ENCODE peak calls at places on chromosomes 7 and 10, in five cellular contexts. W is neuronal stem cell, I is anterior cingulate cortex, Z is MCF 10A, M is tibial artery. F is an unnamed sample.

GRCh38 chr7:132705146-132705545 is 128.9 kb upstream of the PLXNA4 start:
- DNase-seq in W (no peak), I (no peak), Z (no peak), M (no peak), F (no peak)

GRCh38 chr10:132360766-132361447 is 28.9 kb downstream of the LRRC27 start:
- DNase-seq in W (no peak), I (no peak), Z (peak), M (peak), F (no peak)

GRCh38 chr10:66931340-66931948 is 5.6 kb downstream of the LRRTM3 start:
- DNase-seq in W (peak), I (no peak), Z (peak), M (no peak), F (no peak)

GRCh38 chr7:44225566-44226395 is 25.0 kb downstream of the YKT6 start:
- DNase-seq in W (no peak), I (no peak), Z (peak), M (no peak), F (no peak)

GRCh38 chr7:138000081-138000701 is 1.7 kb downstream of the CREB3L2 start:
- DNase-seq in W (peak), I (no peak), Z (peak), M (peak), F (no peak)

GRCh38 chr10:135601-136464 is 578 bp downstream of the ZMYND11 start:
- DNase-seq in W (peak), I (peak), Z (peak), M (peak), F (peak)

GRCh38 chr7:1403844-1404404 is 55.3 kb downstream of the MICALL2 start:
- DNase-seq in W (peak), I (no peak), Z (no peak), M (no peak), F (no peak)

GRCh38 chr7:137454169-137455166 is 110.9 kb upstream of the PTN start:
- DNase-seq in W (peak), I (no peak), Z (peak), M (no peak), F (no peak)

GRCh38 chr7:134891262-134892001 is 94.9 kb upstream of the AGBL3 start:
- DNase-seq in W (peak), I (peak), Z (peak), M (peak), F (no peak)

GRCh38 chr7:102273749-102274712 is 12.6 kb upstream of the SH2B2 start:
- DNase-seq in W (no peak), I (no peak), Z (peak), M (no peak), F (no peak)

GRCh38 chr10:4648968-4649367 is 177.0 kb upstream of the AKR1E2 start:
- DNase-seq in W (no peak), I (no peak), Z (no peak), M (no peak), F (no peak)

F was measured in effector memory CD4-positive, alpha-beta T cell.